ENCODE peak calls at places on chromosomes 11 and 22, in four cellular contexts. N is K562, W is HepG2, P is H1. X is an unnamed sample.

GRCh38 chr11:57248780-57249383 is 11.8 kb upstream of the APLNR start:
- DNase-seq in N (peak), W (peak), P (peak), X (peak)

GRCh38 chr22:24389680-24390079 is 37.7 kb upstream of the ADORA2A start:
- DNase-seq in P (no peak), N (no peak), W (no peak), X (no peak)

GRCh38 chr11:12061851-12062560 is 48.4 kb upstream of the MICAL2 start:
- DNase-seq in N (no peak), P (peak), W (no peak), X (no peak)

GRCh38 chr11:67355023-67355793 is 1.9 kb upstream of the POLD4 start:
- DNase-seq in W (no peak), P (no peak), N (no peak), X (peak)

GRCh38 chr11:90913131-90913668 is 690.4 kb upstream of the CHORDC1 start:
- DNase-seq in N (no peak), P (no peak), W (no peak), X (no peak)

GRCh38 chr22:24270556-24271405 is at the start of gene SPECC1L:
- DNase-seq in P (peak), N (peak), W (peak), X (peak)

GRCh38 chr22:24905909-24906308 is 40.6 kb downstream of the LHFPL7 start:
- DNase-seq in P (no peak), N (no peak), W (no peak), X (no peak)

GRCh38 chr11:91880660-91881059 is 344.0 kb upstream of the FAT3 start:
- DNase-seq in P (no peak), N (no peak), W (no peak), X (no peak)

GRCh38 chr22:48473202-48473601 is 1354.5 kb downstream of the BRD1 start:
- DNase-seq in W (no peak), N (no peak), P (no peak), X (no peak)

GRCh38 chr22:38243007-38243775 is 29.6 kb downstream of the TMEM184B start:
- DNase-seq in P (no peak), N (no peak), W (peak), X (no peak)

DNA sequence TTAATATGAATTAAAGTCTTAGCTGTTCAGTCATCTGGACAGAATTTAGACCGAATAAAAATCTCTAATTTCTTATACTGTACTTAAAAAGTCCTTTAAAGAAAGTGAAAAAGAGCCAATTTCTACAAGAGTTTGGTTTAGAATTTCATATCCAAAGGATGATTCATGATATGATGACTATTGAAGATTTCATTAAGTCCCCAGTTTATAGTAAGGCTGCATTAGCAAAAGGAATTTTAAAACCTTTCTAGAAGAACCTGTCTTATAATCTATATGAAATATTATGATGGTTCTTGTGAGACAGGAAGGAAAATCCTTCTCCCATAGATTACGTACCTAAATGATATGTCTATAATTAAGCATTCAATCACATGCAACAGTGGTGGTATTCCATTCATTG is 34.8 kb downstream of the TSG101 start:
- DNase-seq in N (no peak), W (no peak), P (no peak), X (no peak)
- TF ChIP-seq PHF8 in N (no peak), W (no peak), P (no peak), X (no peak)

GRCh38 chr22:22396741-22397291 is 111.7 kb downstream of the ZNF280B start:
- DNase-seq in N (peak), P (no peak), W (no peak), X (no peak)
- H3K4me2 ChIP-seq in N (no peak), P (no peak), W (peak), X (peak)

GRCh38 chr11:46332093-46332567 is 15.1 kb upstream of the DGKZ start:
- DNase-seq in N (no peak), W (no peak), P (no peak), X (no peak)

GRCh38 chr11:46332568-46333128 is 14.6 kb upstream of the DGKZ start:
- DNase-seq in N (peak), W (no peak), P (peak), X (no peak)

GRCh38 chr11:46331653-46331984 is 15.6 kb upstream of the DGKZ start:
- DNase-seq in N (no peak), P (no peak), W (no peak), X (no peak)

GRCh38 chr11:46334211-46334610 is 13.1 kb upstream of the DGKZ start:
- DNase-seq in W (no peak), P (no peak), N (no peak), X (no peak)

DNA sequence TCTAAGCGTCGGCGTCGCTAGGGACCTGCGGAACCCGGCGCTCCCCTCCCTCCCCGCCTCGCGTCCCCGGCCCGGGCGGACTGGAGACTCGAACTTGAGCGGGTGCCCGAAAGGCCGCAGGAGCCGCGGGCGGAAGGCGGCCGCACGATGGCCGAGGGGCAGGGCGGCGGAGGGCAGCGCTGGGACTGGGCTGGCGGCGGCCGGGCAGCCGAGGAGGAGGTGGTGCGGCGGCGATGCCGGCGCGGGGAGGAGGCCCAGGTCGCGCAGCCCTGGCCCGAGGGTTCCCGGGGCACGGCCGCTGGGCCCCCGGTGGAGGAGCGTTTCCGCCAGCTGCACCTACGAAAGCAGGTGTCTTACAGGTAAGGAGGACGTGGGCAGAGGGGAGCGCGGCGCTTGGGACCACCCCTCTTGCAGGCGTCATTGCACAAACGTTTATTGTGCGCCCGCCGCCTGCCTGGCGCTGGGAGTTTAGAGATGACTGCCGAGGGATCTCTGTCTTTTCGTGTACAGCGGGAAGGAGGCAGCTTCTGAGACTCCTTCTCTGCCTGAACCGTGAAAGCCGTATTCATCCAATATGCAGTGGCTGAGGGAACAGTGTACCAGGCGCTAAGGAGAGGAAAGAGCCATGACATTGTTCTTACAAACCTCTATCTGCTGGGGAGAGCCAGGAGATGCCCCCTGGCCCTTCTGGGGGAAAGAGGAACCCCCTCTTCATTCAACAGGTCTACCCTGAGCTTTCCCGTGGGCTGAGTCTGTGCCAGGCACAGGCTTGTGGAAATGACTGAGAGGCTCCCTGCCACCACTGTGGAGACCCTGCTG is 13.9 kb upstream of the DGKZ start:
- DNase-seq in P (no peak), W (no peak), N (no peak), X (no peak)
- TF ChIP-seq MAFK in P (no peak), W (no peak), N (no peak), X (no peak)

GRCh38 chr11:130876100-130876499 is 40.2 kb downstream of the SNX19 start:
- DNase-seq in N (no peak), W (no peak), P (no peak), X (no peak)
- TF ChIP-seq PHF8 in N (no peak), W (no peak), P (no peak), X (no peak)

DNA sequence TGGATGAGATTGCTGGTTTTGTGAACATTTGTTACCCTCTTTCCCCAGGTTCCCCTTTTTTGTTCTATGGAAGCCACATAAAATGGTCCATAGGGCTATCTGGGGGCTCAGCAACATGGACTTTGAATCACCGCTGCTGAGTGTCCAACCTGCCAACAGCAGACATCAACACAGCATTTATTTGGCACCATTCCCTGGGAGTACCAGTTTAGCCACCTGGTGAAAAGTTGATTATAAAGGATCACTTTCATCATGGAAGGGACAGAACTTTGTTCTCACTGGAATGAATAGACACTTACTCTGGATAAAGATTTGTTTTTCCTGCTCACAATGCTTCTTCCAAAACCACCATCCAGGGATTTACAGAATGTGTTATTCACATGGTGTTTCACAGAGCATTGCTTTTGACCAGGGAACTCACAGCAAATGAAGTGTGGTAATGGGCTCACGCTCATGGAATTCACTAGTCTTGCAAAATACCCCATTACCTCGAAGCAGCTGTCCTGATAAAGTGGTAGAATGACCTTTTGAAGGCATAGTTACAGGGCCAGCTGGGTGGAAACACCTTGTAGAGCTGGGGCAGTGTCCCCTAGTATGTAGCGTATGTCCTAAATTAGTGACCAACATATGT is 43.9 kb downstream of the ADM start:
- DNase-seq in P (no peak), W (peak), N (no peak), X (no peak)
- H3K4me2 ChIP-seq in P (no peak), W (no peak), N (no peak), X (no peak)

GRCh38 chr11:27963370-27963769 is 144.6 kb downstream of the KIF18A start:
- DNase-seq in W (no peak), N (no peak), P (no peak), X (no peak)
- TF ChIP-seq MAFK in W (no peak), N (no peak), P (no peak), X (no peak)

GRCh38 chr22:32836286-32836859 is 34.9 kb downstream of the TIMP3 start:
- DNase-seq in P (no peak), W (peak), N (peak), X (peak)
- TF ChIP-seq PHF8 in P (no peak), W (no peak), N (no peak), X (no peak)

GRCh38 chr11:116813781-116814471 is 9.2 kb downstream of the APOA4 start:
- DNase-seq in N (no peak), P (no peak), W (peak), X (no peak)
- H3K4me2 ChIP-seq in N (no peak), P (no peak), W (peak), X (no peak)

GRCh38 chr22:44727709-44728108 is 24.7 kb upstream of the ARHGAP8 start:
- DNase-seq in N (no peak), P (no peak), W (no peak), X (no peak)

GRCh38 chr22:44730490-44731356 is 21.7 kb upstream of the ARHGAP8 start:
- DNase-seq in P (no peak), N (no peak), W (no peak), X (no peak)

GRCh38 chr22:44730034-44730433 is 22.3 kb upstream of the ARHGAP8 start:
- DNase-seq in N (no peak), W (no peak), P (peak), X (no peak)

GRCh38 chr22:44728761-44729261 is 23.6 kb upstream of the ARHGAP8 start:
- DNase-seq in W (no peak), N (no peak), P (no peak), X (no peak)

GRCh38 chr22:44729391-44730012 is 22.9 kb upstream of the ARHGAP8 start:
- DNase-seq in W (no peak), N (no peak), P (peak), X (no peak)
- TF ChIP-seq MAFK in W (no peak), N (no peak), P (no peak), X (no peak)

GRCh38 chr22:26889794-26890193 is 232.4 kb downstream of the MIAT start:
- DNase-seq in N (no peak), P (no peak), W (no peak), X (no peak)

GRCh38 chr22:26885441-26886261 is 228.3 kb downstream of the MIAT start:
- DNase-seq in P (peak), N (no peak), W (no peak), X (no peak)

GRCh38 chr22:26887916-26888315 is 230.5 kb downstream of the MIAT start:
- DNase-seq in N (no peak), W (no peak), P (peak), X (no peak)

GRCh38 chr22:26888887-26889286 is 231.5 kb downstream of the MIAT start:
- DNase-seq in N (no peak), W (no peak), P (no peak), X (no peak)

DNA sequence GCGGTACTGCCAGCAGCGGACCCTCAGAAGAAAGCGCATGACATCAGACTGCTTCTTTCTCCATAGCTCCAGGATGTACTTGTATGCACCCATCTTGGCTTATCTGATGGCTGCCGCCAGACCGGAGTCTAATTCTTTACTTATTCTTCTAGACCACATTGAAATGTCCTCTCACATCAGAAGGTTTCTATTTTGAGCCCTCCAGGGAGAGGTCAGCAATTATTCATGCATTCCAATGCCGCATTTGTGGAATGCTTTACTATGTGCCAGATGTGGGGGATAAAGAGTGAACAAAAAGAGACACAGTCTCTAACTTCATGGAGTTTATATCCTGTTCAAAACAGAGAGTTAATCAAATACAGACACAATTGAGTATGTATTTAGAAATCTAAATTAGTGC is 230.1 kb downstream of the MIAT start:
- DNase-seq in N (no peak), W (no peak), P (no peak), X (no peak)
- TF ChIP-seq PHF8 in N (no peak), W (no peak), P (no peak), X (no peak)